ENCODE peak calls at places on chromosomes 12 and 14, in six cellular contexts. One of them, this sample, is unnamed.

GRCh38 chr12:105234197-105234596 is 1.8 kb downstream of the APPL2 start:
- DNase-seq in esophagus squamous epithelium: no peak
- DNase-seq in mammary epithelial cell: no peak
- DNase-seq in psoas muscle: no peak
- DNase-seq in uterus: no peak
- DNase-seq in A549: no peak
- DNase-seq in this sample: no peak

GRCh38 chr14:22920697-22921096 is 1.7 kb upstream of the RBM23 start:
- DNase-seq in uterus: no peak
- DNase-seq in A549: no peak
- DNase-seq in mammary epithelial cell: no peak
- DNase-seq in esophagus squamous epithelium: no peak
- DNase-seq in psoas muscle: no peak
- DNase-seq in this sample: no peak

GRCh38 chr12:77130193-77130592 is 64.8 kb upstream of the E2F7 start:
- DNase-seq in uterus: no peak
- DNase-seq in A549: no peak
- DNase-seq in psoas muscle: no peak
- DNase-seq in mammary epithelial cell: no peak
- DNase-seq in esophagus squamous epithelium: no peak
- DNase-seq in this sample: no peak

GRCh38 chr14:43479751-43480150 is 1027.3 kb downstream of the FSCB start:
- DNase-seq in A549: no peak
- DNase-seq in mammary epithelial cell: no peak
- DNase-seq in psoas muscle: no peak
- DNase-seq in uterus: no peak
- DNase-seq in esophagus squamous epithelium: no peak
- DNase-seq in this sample: no peak

GRCh38 chr12:105825141-105825540 is 313.6 kb downstream of the NUAK1 start:
- DNase-seq in A549: no peak
- DNase-seq in esophagus squamous epithelium: no peak
- DNase-seq in uterus: no peak
- DNase-seq in psoas muscle: no peak
- DNase-seq in mammary epithelial cell: peak
- DNase-seq in this sample: no peak

GRCh38 chr14:54866588-54866987 is 36.0 kb downstream of the GCH1 start:
- DNase-seq in uterus: no peak
- DNase-seq in psoas muscle: no peak
- DNase-seq in A549: no peak
- DNase-seq in esophagus squamous epithelium: no peak
- DNase-seq in mammary epithelial cell: no peak
- DNase-seq in this sample: no peak

GRCh38 chr14:60250318-60251035 is 1.5 kb downstream of the PPM1A start:
- DNase-seq in mammary epithelial cell: peak
- DNase-seq in psoas muscle: no peak
- DNase-seq in uterus: no peak
- DNase-seq in esophagus squamous epithelium: no peak
- DNase-seq in A549: no peak
- DNase-seq in this sample: peak

GRCh38 chr14:80095623-80096022 is 115.7 kb downstream of the DIO2 start:
- DNase-seq in A549: peak
- DNase-seq in mammary epithelial cell: peak
- DNase-seq in uterus: no peak
- DNase-seq in psoas muscle: no peak
- DNase-seq in esophagus squamous epithelium: no peak
- DNase-seq in this sample: no peak

GRCh38 chr14:72553656-72554055 is 340.2 kb downstream of the DPF3 start:
- DNase-seq in psoas muscle: no peak
- DNase-seq in esophagus squamous epithelium: no peak
- DNase-seq in mammary epithelial cell: no peak
- DNase-seq in A549: no peak
- DNase-seq in uterus: no peak
- DNase-seq in this sample: no peak

GRCh38 chr12:52971701-52972329 is 22.9 kb downstream of the KRT18 start:
- DNase-seq in esophagus squamous epithelium: no peak
- DNase-seq in uterus: no peak
- DNase-seq in mammary epithelial cell: peak
- DNase-seq in psoas muscle: no peak
- DNase-seq in A549: peak
- DNase-seq in this sample: peak

GRCh38 chr12:109047081-109047805 is 5.1 kb upstream of the USP30 start:
- DNase-seq in uterus: no peak
- DNase-seq in A549: no peak
- DNase-seq in esophagus squamous epithelium: no peak
- DNase-seq in psoas muscle: no peak
- DNase-seq in mammary epithelial cell: peak
- DNase-seq in this sample: no peak

GRCh38 chr12:115354007-115354452 is 670.1 kb upstream of the TBX3 start:
- DNase-seq in mammary epithelial cell: peak
- DNase-seq in A549: peak
- DNase-seq in psoas muscle: peak
- DNase-seq in uterus: peak
- DNase-seq in esophagus squamous epithelium: no peak
- DNase-seq in this sample: peak

GRCh38 chr14:102208741-102209140 is 69.0 kb downstream of the WDR20 start:
- DNase-seq in psoas muscle: no peak
- DNase-seq in esophagus squamous epithelium: no peak
- DNase-seq in A549: no peak
- DNase-seq in mammary epithelial cell: no peak
- DNase-seq in uterus: no peak
- DNase-seq in this sample: no peak

GRCh38 chr14:104112609-104113571 is 25.5 kb upstream of the KIF26A start:
- DNase-seq in uterus: no peak
- DNase-seq in A549: no peak
- DNase-seq in mammary epithelial cell: no peak
- DNase-seq in psoas muscle: no peak
- DNase-seq in esophagus squamous epithelium: no peak
- DNase-seq in this sample: no peak

GRCh38 chr14:68172664-68173063 is 353.1 kb downstream of the RAD51B start:
- DNase-seq in A549: peak
- DNase-seq in esophagus squamous epithelium: no peak
- DNase-seq in mammary epithelial cell: no peak
- DNase-seq in uterus: no peak
- DNase-seq in psoas muscle: no peak
- DNase-seq in this sample: no peak

GRCh38 chr12:126636798-126637197 is 1571.6 kb downstream of the AACS start:
- DNase-seq in A549: no peak
- DNase-seq in mammary epithelial cell: no peak
- DNase-seq in psoas muscle: no peak
- DNase-seq in esophagus squamous epithelium: no peak
- DNase-seq in uterus: no peak
- DNase-seq in this sample: no peak

GRCh38 chr12:25701290-25701689 is 148.2 kb upstream of the LMNTD1 start:
- DNase-seq in uterus: no peak
- DNase-seq in psoas muscle: no peak
- DNase-seq in esophagus squamous epithelium: no peak
- DNase-seq in mammary epithelial cell: peak
- DNase-seq in A549: no peak
- DNase-seq in this sample: no peak

GRCh38 chr14:23950411-23951135 is 3.0 kb upstream of the DHRS4 start:
- DNase-seq in mammary epithelial cell: no peak
- DNase-seq in uterus: no peak
- DNase-seq in A549: no peak
- DNase-seq in esophagus squamous epithelium: no peak
- DNase-seq in psoas muscle: no peak
- DNase-seq in this sample: no peak

GRCh38 chr14:23953464-23954278 is at the start of gene DHRS4:
- DNase-seq in psoas muscle: peak
- DNase-seq in A549: peak
- DNase-seq in mammary epithelial cell: peak
- DNase-seq in esophagus squamous epithelium: no peak
- DNase-seq in uterus: peak
- DNase-seq in this sample: peak

DNA sequence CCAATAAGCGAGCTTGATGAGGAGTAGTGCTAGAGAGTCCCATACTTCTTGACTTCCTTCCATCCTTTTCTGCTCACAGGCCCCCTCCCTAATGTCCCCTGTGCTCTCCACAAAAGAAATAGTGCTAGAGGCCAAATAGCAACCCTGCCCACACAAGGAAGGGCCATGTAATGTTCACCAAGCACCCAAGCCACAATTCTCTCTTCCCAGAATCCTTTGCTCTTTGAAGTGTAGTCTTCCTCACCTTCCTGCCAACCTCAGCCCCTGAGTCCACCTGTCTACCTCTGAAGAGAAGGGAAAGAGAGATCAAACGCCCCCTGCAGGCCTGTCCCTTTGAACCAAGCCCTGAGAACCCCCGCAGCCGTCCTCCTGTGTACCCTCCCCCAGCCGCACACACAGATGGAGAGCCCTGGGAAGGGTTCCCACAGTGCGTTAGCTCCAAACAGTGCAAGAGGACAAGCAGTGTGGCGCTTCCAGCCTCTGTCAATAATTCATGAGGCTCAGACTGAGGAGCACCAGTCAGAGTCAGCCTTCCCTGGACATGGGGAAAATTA is 1.9 kb upstream of the DHRS4 start:
- DNase-seq in mammary epithelial cell: no peak
- DNase-seq in uterus: no peak
- DNase-seq in A549: no peak
- DNase-seq in esophagus squamous epithelium: no peak
- DNase-seq in psoas muscle: no peak
- DNase-seq in this sample: no peak
- TF ChIP-seq CTCF in mammary epithelial cell: no peak
- TF ChIP-seq CTCF in uterus: no peak
- TF ChIP-seq CTCF in A549: no peak
- TF ChIP-seq CTCF in esophagus squamous epithelium: no peak
- TF ChIP-seq CTCF in psoas muscle: no peak
- TF ChIP-seq CTCF in this sample: no peak

GRCh38 chr14:89264196-89264800 is 152.7 kb downstream of the FOXN3 start:
- DNase-seq in uterus: no peak
- DNase-seq in psoas muscle: no peak
- DNase-seq in esophagus squamous epithelium: no peak
- DNase-seq in A549: no peak
- DNase-seq in mammary epithelial cell: no peak
- DNase-seq in this sample: no peak
- H3K27ac ChIP-seq in uterus: no peak
- H3K27ac ChIP-seq in psoas muscle: no peak
- H3K27ac ChIP-seq in esophagus squamous epithelium: no peak
- H3K27ac ChIP-seq in A549: no peak
- H3K27ac ChIP-seq in mammary epithelial cell: no peak
- H3K27ac ChIP-seq in this sample: no peak

GRCh38 chr12:1692221-1692620 is 1.4 kb downstream of the ADIPOR2 start:
- DNase-seq in A549: no peak
- DNase-seq in uterus: no peak
- DNase-seq in esophagus squamous epithelium: no peak
- DNase-seq in mammary epithelial cell: no peak
- DNase-seq in psoas muscle: no peak
- DNase-seq in this sample: no peak

GRCh38 chr12:1692895-1693294 is 2.0 kb downstream of the ADIPOR2 start:
- DNase-seq in uterus: no peak
- DNase-seq in esophagus squamous epithelium: no peak
- DNase-seq in A549: no peak
- DNase-seq in mammary epithelial cell: no peak
- DNase-seq in psoas muscle: no peak
- DNase-seq in this sample: no peak

GRCh38 chr12:1690578-1691122 is at the start of gene ADIPOR2:
- DNase-seq in mammary epithelial cell: peak
- DNase-seq in uterus: peak
- DNase-seq in psoas muscle: peak
- DNase-seq in esophagus squamous epithelium: peak
- DNase-seq in A549: peak
- DNase-seq in this sample: peak

GRCh38 chr12:1688086-1688710 is 2.7 kb upstream of the ADIPOR2 start:
- DNase-seq in uterus: no peak
- DNase-seq in esophagus squamous epithelium: no peak
- DNase-seq in A549: no peak
- DNase-seq in mammary epithelial cell: peak
- DNase-seq in psoas muscle: no peak
- DNase-seq in this sample: no peak

GRCh38 chr12:1691123-1692007 is 495 bp downstream of the ADIPOR2 start:
- DNase-seq in A549: peak
- DNase-seq in esophagus squamous epithelium: no peak
- DNase-seq in mammary epithelial cell: peak
- DNase-seq in psoas muscle: no peak
- DNase-seq in uterus: peak
- DNase-seq in this sample: peak
- TF ChIP-seq CTCF in A549: no peak
- TF ChIP-seq CTCF in esophagus squamous epithelium: no peak
- TF ChIP-seq CTCF in mammary epithelial cell: no peak
- TF ChIP-seq CTCF in psoas muscle: no peak
- TF ChIP-seq CTCF in uterus: no peak
- TF ChIP-seq CTCF in this sample: no peak

GRCh38 chr12:2169489-2169888 is 116.7 kb downstream of the CACNA1C start:
- DNase-seq in psoas muscle: no peak
- DNase-seq in esophagus squamous epithelium: no peak
- DNase-seq in mammary epithelial cell: no peak
- DNase-seq in uterus: no peak
- DNase-seq in A549: no peak
- DNase-seq in this sample: no peak
- H3K27ac ChIP-seq in psoas muscle: no peak
- H3K27ac ChIP-seq in esophagus squamous epithelium: peak
- H3K27ac ChIP-seq in mammary epithelial cell: no peak
- H3K27ac ChIP-seq in uterus: peak
- H3K27ac ChIP-seq in A549: no peak
- H3K27ac ChIP-seq in this sample: no peak

DNA sequence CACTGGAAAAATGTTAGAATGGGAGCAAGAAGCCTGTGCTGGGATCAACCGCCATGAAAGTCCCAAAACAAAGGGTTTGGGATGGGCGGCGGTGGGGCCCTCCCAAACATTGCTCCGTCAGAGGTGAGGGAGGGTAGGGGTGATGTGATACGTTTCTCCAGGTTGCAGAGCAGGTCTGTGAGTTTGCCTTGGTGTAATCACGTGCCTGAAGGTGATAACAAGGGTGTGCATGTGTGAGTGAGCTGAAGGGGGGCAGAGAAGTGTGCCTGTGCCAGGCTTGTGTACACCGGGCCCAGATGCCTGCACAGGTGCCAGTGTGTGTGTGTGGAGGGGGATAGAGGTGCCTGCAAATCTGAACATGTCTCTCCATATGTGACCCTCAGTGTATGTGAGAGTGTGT is 55.8 kb downstream of the SMUG1 start:
- DNase-seq in mammary epithelial cell: no peak
- DNase-seq in psoas muscle: no peak
- DNase-seq in A549: no peak
- DNase-seq in uterus: no peak
- DNase-seq in esophagus squamous epithelium: no peak
- DNase-seq in this sample: no peak
- TF ChIP-seq CTCF in mammary epithelial cell: no peak
- TF ChIP-seq CTCF in psoas muscle: no peak
- TF ChIP-seq CTCF in A549: no peak
- TF ChIP-seq CTCF in uterus: no peak
- TF ChIP-seq CTCF in esophagus squamous epithelium: no peak
- TF ChIP-seq CTCF in this sample: no peak